ENCODE peak calls at places on chromosomes 12 and 14, in nine cellular contexts. D is heart right ventricle; I is CD4-positive, alpha-beta memory T cell; Z is pancreas; A is effector memory CD4-positive, alpha-beta T cell; J is endodermal cell; S is MM.1S; T is upper lobe of right lung; O is GM12878. V is an unnamed sample. For H3K36me3 and H3K4me1, the result is how much of the 10 kb centered on the place peaks cover.

GRCh38 chr12:20342111-20342510 is 26.2 kb upstream of the PDE3A start:
- DNase-seq in J (no peak), S (no peak), A (no peak), I (no peak), Z (no peak), D (no peak), T (no peak), O (no peak), V (no peak)

GRCh38 chr14:95463173-95463901 is 53.1 kb downstream of the SYNE3 start:
- DNase-seq in Z (no peak), A (peak), I (peak), T (no peak), D (no peak), O (no peak), J (no peak), S (peak), V (no peak)

GRCh38 chr12:87943666-87944065 is 85.5 kb downstream of the C12orf50 start:
- DNase-seq in O (no peak), S (no peak), A (no peak), D (no peak), I (no peak), J (no peak), T (no peak), Z (no peak), V (no peak)

GRCh38 chr14:90647469-90647868 is 168.8 kb downstream of the TTC7B start:
- DNase-seq in D (no peak), T (no peak), Z (no peak), S (no peak), O (no peak), A (no peak), I (no peak), J (no peak), V (no peak)

GRCh38 chr12:110355080-110355479 is 48.4 kb downstream of the ANAPC7 start:
- DNase-seq in O (no peak), J (peak), A (no peak), S (peak), D (no peak), T (no peak), Z (no peak), I (peak), V (no peak)

GRCh38 chr12:42779186-42779859 is 189.8 kb upstream of the PRICKLE1 start:
- DNase-seq in O (no peak), J (no peak), Z (no peak), D (no peak), A (no peak), S (no peak), I (no peak), T (no peak), V (no peak)

GRCh38 chr14:67453575-67454300 is 34.8 kb downstream of the TMEM229B start:
- DNase-seq in Z (no peak), A (no peak), T (no peak), I (no peak), D (no peak), S (no peak), O (no peak), J (no peak), V (no peak)

GRCh38 chr12:6295187-6295811 is 15.2 kb upstream of the PLEKHG6 start:
- DNase-seq in Z (no peak), J (no peak), S (no peak), I (no peak), O (no peak), A (no peak), D (no peak), T (no peak), V (no peak)

GRCh38 chr12:131829795-131830334 is 1.7 kb downstream of the MMP17 start:
- DNase-seq in A (no peak), D (no peak), Z (no peak), T (no peak), I (no peak), J (peak), O (no peak), S (no peak), V (no peak)

GRCh38 chr12:110796952-110797351 is 49.8 kb upstream of the CCDC63 start:
- DNase-seq in D (no peak), A (no peak), T (no peak), J (no peak), S (no peak), O (no peak), I (no peak), Z (no peak), V (no peak)

GRCh38 chr12:15011162-15011561 is 38.3 kb downstream of the PDE6H start:
- DNase-seq in Z (no peak), T (no peak), D (no peak), S (peak), O (no peak), J (peak), I (no peak), A (no peak), V (no peak)

GRCh38 chr12:28558232-28558631 is 368.0 kb downstream of the CCDC91 start:
- DNase-seq in Z (no peak), D (no peak), O (no peak), T (no peak), S (no peak), J (no peak), A (no peak), I (no peak), V (no peak)

GRCh38 chr14:92397140-92397815 is 74.3 kb downstream of the SLC24A4 start:
- DNase-seq in D (no peak), O (no peak), A (no peak), J (no peak), T (no peak), Z (no peak), I (no peak), S (no peak), V (no peak)

DNA sequence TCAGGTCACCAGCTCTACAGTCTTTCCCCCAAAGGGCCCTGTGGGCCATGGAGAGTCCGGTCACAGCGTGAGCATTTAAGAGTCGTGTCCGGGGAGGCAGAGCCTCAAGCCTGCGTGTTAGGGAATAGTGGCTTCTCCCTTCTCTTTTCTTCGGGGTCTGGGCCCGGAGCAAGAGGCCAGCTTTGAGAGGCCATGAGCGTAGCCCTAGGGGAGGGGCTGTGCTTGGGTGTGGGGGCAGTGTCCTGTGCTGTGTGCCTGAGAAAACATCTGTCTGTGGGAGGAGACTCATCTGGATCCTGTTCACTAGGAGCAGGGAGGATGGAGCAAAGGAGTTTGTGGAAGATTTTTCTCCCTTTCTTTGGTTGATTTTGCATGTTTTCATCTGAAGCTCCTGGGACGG is 5.3 kb downstream of the LRP1-AS start:
- DNase-seq in O (no peak), J (no peak), D (no peak), A (no peak), S (no peak), I (no peak), T (no peak), Z (no peak), V (no peak)
- H3K36me3 ChIP-seq in O (under half), J (half or more), D (half or more), A (under half), S (under half), I (under half), T (half or more), Z (under half), V (half or more)

GRCh38 chr14:35301334-35302210 is 9.4 kb downstream of the PSMA6 start:
- DNase-seq in I (no peak), D (no peak), J (no peak), T (no peak), Z (no peak), O (no peak), S (no peak), A (no peak), V (no peak)
- H3K4me1 ChIP-seq in I (half or more), D (under half), J (under half), T (under half), Z (under half), O (under half), S (under half), A (under half), V (under half)

DNA sequence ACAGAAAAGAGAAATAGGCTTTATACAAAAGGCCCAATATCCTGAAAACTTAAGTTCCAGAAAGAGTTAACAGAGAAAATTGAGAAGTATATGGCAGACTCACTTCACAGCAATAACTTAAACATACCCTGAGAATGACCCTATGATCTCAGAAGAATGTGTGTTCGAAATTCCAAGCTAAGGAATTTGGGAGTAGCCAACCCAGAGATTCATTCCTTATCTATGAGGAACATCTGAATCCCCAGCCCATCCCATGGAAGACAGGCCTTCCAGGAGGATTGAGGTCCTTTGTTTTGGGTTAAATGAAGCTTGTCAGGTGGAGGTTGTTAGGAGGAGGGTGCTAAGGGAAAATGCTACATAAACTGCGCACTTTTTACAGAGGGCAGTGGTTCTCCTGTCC is 7.5 kb upstream of the SAV1 start:
- DNase-seq in I (no peak), D (no peak), A (no peak), S (no peak), Z (no peak), J (no peak), O (no peak), T (no peak), V (no peak)
- H3K4me3 ChIP-seq in I (no peak), D (no peak), A (no peak), S (no peak), Z (no peak), J (no peak), O (no peak), T (no peak), V (no peak)

GRCh38 chr14:100944052-100944451 is 40.5 kb upstream of the RTL1 start:
- DNase-seq in S (peak), Z (no peak), J (no peak), I (no peak), T (no peak), D (no peak), O (no peak), A (no peak), V (no peak)
- H3K36me3 ChIP-seq in S (under half), Z (under half), J (under half), I (under half), T (under half), D (under half), O (under half), A (under half), V (under half)